ENCODE peak calls at places on chromosomes 2 and 18, in nine cellular contexts. O is GM06990; P is HFF-Myc; Y is foreskin fibroblast; S is A549; B is choroid plexus epithelial cell; I is BE2C; F is HL-60; V is CD4-positive, alpha-beta T cell. X is an unnamed sample.

GRCh38 chr2:160334028-160334729 is 134.1 kb upstream of the ITGB6 start:
- DNase-seq in B (no peak), Y (peak; percentile 59), I (no peak), O (no peak), V (no peak), S (no peak), P (no peak), F (no peak), X (no peak)

GRCh38 chr2:71453404-71454220 is at the start of gene DYSF:
- DNase-seq in I (peak; percentile 31), S (no peak), Y (peak; percentile 47), P (no peak), B (peak; percentile 44), V (no peak), F (no peak), O (no peak), X (no peak)

GRCh38 chr18:68475911-68476310 is 239.0 kb downstream of the TMX3 start:
- DNase-seq in F (no peak), I (no peak), V (no peak), O (no peak), B (no peak), P (no peak), Y (no peak), S (no peak), X (no peak)

GRCh38 chr18:63181706-63182105 is 137.9 kb downstream of the BCL2 start:
- DNase-seq in Y (no peak), O (no peak), B (no peak), I (no peak), P (no peak), F (no peak), V (no peak), S (no peak), X (no peak)

GRCh38 chr2:140586379-140586778 is 1544.4 kb downstream of the LRP1B start:
- DNase-seq in F (no peak), S (peak; percentile 63), V (no peak), O (no peak), P (no peak), B (peak; percentile 38), Y (peak; percentile 44), I (peak; percentile 30), X (no peak)

GRCh38 chr18:66560092-66560491 is 43.8 kb downstream of the CDH19 start:
- DNase-seq in O (no peak), B (peak; percentile 53), F (no peak), S (peak; percentile 51), Y (peak; percentile 1), P (no peak), I (peak; percentile 5), V (no peak), X (no peak)

GRCh38 chr2:164850235-164850634 is 8.6 kb upstream of the COBLL1 start:
- DNase-seq in P (no peak), V (no peak), B (peak; percentile 47), O (no peak), Y (no peak), S (no peak), I (no peak), F (no peak), X (no peak)

GRCh38 chr18:69567813-69568488 is 167.3 kb downstream of the DOK6 start:
- DNase-seq in I (no peak), V (no peak), F (no peak), S (peak; percentile 16), P (no peak), O (no peak), Y (no peak), B (no peak), X (no peak)

GRCh38 chr2:17894005-17894404 is 15.5 kb downstream of the KCNS3 start:
- DNase-seq in V (no peak), F (no peak), P (no peak), B (no peak), O (no peak), I (no peak), S (no peak), Y (peak; percentile 9), X (no peak)

GRCh38 chr2:174027956-174028355 is 62.8 kb upstream of the SP3 start:
- DNase-seq in F (no peak), B (no peak), P (no peak), I (no peak), V (no peak), O (no peak), Y (peak; percentile 35), S (no peak), X (no peak)

GRCh38 chr2:147027451-147027850 is 817.4 kb upstream of the ACVR2A start:
- DNase-seq in V (no peak), O (no peak), B (no peak), Y (peak; percentile 19), P (no peak), I (no peak), S (no peak), F (no peak), X (no peak)

GRCh38 chr2:127216593-127216992 is 3.5 kb downstream of the CYP27C1 start:
- DNase-seq in S (no peak), B (no peak), V (no peak), P (no peak), I (no peak), F (no peak), O (no peak), Y (peak; percentile 18), X (no peak)

GRCh38 chr2:173881466-173881865 is 83.7 kb downstream of the SP3 start:
- DNase-seq in B (peak; percentile 69), P (no peak), I (peak; percentile 25), V (no peak), O (no peak), Y (peak; percentile 60), S (no peak), F (peak; percentile 20), X (no peak)

GRCh38 chr2:200592414-200593075 is 6.7 kb downstream of the AOX1 start:
- DNase-seq in S (peak; percentile 47), F (no peak), I (no peak), Y (peak; percentile 58), B (peak; percentile 63), O (no peak), V (no peak), P (peak; percentile 19), X (no peak)

GRCh38 chr2:176395273-176395854 is 126.1 kb downstream of the MTX2 start:
- DNase-seq in Y (no peak), O (no peak), B (peak; percentile 5), F (no peak), S (no peak), V (no peak), I (no peak), P (no peak), X (no peak)

GRCh38 chr2:160042054-160042453 is 20.4 kb downstream of the PLA2R1 start:
- DNase-seq in S (no peak), Y (no peak), B (no peak), I (no peak), F (no peak), P (no peak), V (no peak), O (no peak), X (no peak)

GRCh38 chr18:11521853-11522252 is 87.5 kb upstream of the SLC35G4 start:
- DNase-seq in V (no peak), B (no peak), P (no peak), O (no peak), Y (peak; percentile 51), S (no peak), I (no peak), F (no peak), X (no peak)

GRCh38 chr18:11520536-11520935 is 88.9 kb upstream of the SLC35G4 start:
- DNase-seq in Y (no peak), I (no peak), B (no peak), S (no peak), F (no peak), V (no peak), O (no peak), P (no peak), X (no peak)

GRCh38 chr18:11516988-11517630 is 92.3 kb upstream of the SLC35G4 start:
- DNase-seq in I (peak; percentile 19), S (no peak), P (peak; percentile 32), B (no peak), O (no peak), F (no peak), V (no peak), Y (peak; percentile 60), X (no peak)

GRCh38 chr18:11522992-11523391 is 86.4 kb upstream of the SLC35G4 start:
- DNase-seq in V (no peak), I (no peak), O (no peak), B (peak; percentile 23), F (no peak), Y (no peak), S (no peak), P (no peak), X (no peak)

DNA sequence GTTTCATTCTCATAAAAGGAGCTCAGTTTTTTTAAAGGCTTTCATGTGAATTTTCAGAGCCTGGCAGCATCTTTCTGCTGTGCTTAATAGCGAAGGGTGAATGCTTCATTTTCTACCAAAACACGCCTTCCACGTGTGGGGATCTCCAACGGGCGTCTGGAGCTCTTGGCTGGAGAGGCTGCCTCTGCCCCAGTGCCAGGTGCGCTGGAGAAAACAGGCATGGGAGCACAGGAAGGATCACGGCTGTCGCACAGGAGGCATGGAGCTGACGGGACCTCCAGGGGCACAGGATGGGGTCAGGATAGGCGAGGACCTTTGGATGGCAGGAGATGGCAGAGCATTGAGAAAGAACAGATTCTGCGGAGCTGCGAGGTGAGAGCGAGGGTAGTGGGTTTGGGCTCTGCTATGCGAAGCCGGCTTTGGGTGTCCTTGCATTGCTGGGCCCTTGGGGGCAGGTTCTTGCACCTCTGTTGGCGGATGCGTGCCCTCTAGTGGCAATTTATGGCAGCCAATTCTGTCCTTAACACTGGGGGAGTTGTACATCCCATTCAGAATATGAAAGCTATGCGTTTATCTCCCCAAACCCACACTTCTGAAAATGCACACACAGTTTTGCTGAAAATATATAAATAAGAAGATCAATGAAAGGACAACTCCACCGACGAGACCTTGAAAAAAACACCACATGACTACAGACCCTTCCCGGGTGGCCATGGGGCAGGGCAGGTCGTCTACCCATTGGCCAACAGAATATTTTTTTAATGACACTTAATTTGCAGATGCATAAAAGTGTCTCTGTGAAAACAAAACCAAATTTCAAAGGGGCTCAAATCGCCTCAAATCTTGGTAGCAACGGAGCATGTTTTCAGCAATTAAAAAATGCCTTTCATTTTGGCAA is 90.4 kb upstream of the SLC35G4 start:
- DNase-seq in I (peak; percentile 64), S (peak; percentile 62), V (no peak), P (no peak), F (peak; percentile 32), O (peak; percentile 32), Y (peak; percentile 44), B (peak; percentile 81), X (no peak)
- TF ChIP-seq CTCF in I (peak; percentile 79), S (peak; percentile 55), V (peak; percentile 31), P (peak; percentile 57), F (peak; percentile 99), O (peak; percentile 90), Y (peak; percentile 45), B (peak; percentile 88), X (peak; percentile 44)

GRCh38 chr2:238434846-238435751 is 8.4 kb downstream of the ASB1 start:
- DNase-seq in O (no peak), F (no peak), P (no peak), I (no peak), B (peak; percentile 28), S (no peak), Y (no peak), V (no peak), X (no peak)
- TF ChIP-seq CTCF in O (no peak), F (no peak), P (no peak), I (no peak), B (no peak), S (no peak), Y (no peak), V (no peak), X (no peak)

GRCh38 chr18:10490401-10491289 is 35.2 kb upstream of the NAPG start:
- DNase-seq in V (peak; percentile 33), I (no peak), S (peak; percentile 60), O (peak; percentile 62), P (no peak), Y (no peak), B (no peak), F (peak; percentile 60), X (no peak)
- TF ChIP-seq CTCF in V (peak; percentile 51), I (peak; percentile 5), S (peak; percentile 26), O (peak; percentile 81), P (no peak), Y (no peak), B (no peak), F (peak; percentile 77), X (no peak)

GRCh38 chr2:152755029-152755428 is 36.6 kb downstream of the ARL6IP6 start:
- DNase-seq in Y (no peak), V (no peak), B (peak; percentile 23), O (peak; percentile 6), I (peak; percentile 25), P (no peak), S (peak; percentile 43), F (no peak), X (no peak)
- TF ChIP-seq CTCF in Y (peak; percentile 29), V (no peak), B (peak; percentile 57), O (peak; percentile 69), I (peak; percentile 15), P (peak; percentile 48), S (peak; percentile 38), F (no peak), X (peak; percentile 7)